ENCODE peak calls at places on chromosomes 5 and 9, in seven cellular contexts. One of them, this sample, is unnamed.

GRCh38 chr9:99093492-99093791 is 11.5 kb upstream of the TGFBR1 start:
- DNase-seq in RPMI8226: no peak
- DNase-seq in adipocyte: no peak
- DNase-seq in NCI-H524 treated with DMSO at 0.1 percent for 48 hours: no peak
- DNase-seq in NCI-H1436: no peak
- DNase-seq in RWPE1: no peak
- DNase-seq in endothelial cell of umbilical vein: no peak
- DNase-seq in this sample: no peak

GRCh38 chr9:129037767-129038098 is 1.3 kb downstream of the MIGA2 start:
- DNase-seq in RPMI8226: no peak
- DNase-seq in NCI-H524 treated with DMSO at 0.1 percent for 48 hours: no peak
- DNase-seq in NCI-H1436: no peak
- DNase-seq in RWPE1: no peak
- DNase-seq in adipocyte: no peak
- DNase-seq in endothelial cell of umbilical vein: no peak
- DNase-seq in this sample: no peak

GRCh38 chr5:6307304-6307703 is 71.0 kb downstream of the MED10 start:
- DNase-seq in RPMI8226: no peak
- DNase-seq in NCI-H524 treated with DMSO at 0.1 percent for 48 hours: no peak
- DNase-seq in RWPE1: no peak
- DNase-seq in endothelial cell of umbilical vein: no peak
- DNase-seq in NCI-H1436: no peak
- DNase-seq in adipocyte: no peak
- DNase-seq in this sample: no peak

GRCh38 chr5:158534203-158534602 is 565.5 kb downstream of the EBF1 start:
- DNase-seq in endothelial cell of umbilical vein: no peak
- DNase-seq in NCI-H1436: peak; percentile 72
- DNase-seq in RPMI8226: no peak
- DNase-seq in NCI-H524 treated with DMSO at 0.1 percent for 48 hours: no peak
- DNase-seq in adipocyte: no peak
- DNase-seq in RWPE1: no peak
- DNase-seq in this sample: no peak

GRCh38 chr9:133705576-133705975 is 32.6 kb downstream of the SARDH start:
- DNase-seq in adipocyte: no peak
- DNase-seq in RWPE1: no peak
- DNase-seq in NCI-H1436: no peak
- DNase-seq in NCI-H524 treated with DMSO at 0.1 percent for 48 hours: peak; percentile 93
- DNase-seq in RPMI8226: no peak
- DNase-seq in endothelial cell of umbilical vein: no peak
- DNase-seq in this sample: no peak

GRCh38 chr5:138874241-138874640 is 894 bp downstream of the LRRTM2 start:
- DNase-seq in endothelial cell of umbilical vein: no peak
- DNase-seq in NCI-H1436: no peak
- DNase-seq in adipocyte: peak; percentile 19
- DNase-seq in RPMI8226: no peak
- DNase-seq in RWPE1: no peak
- DNase-seq in NCI-H524 treated with DMSO at 0.1 percent for 48 hours: no peak
- DNase-seq in this sample: no peak

GRCh38 chr9:5799314-5799713 is 33.6 kb downstream of the ERMP1 start:
- DNase-seq in NCI-H524 treated with DMSO at 0.1 percent for 48 hours: no peak
- DNase-seq in endothelial cell of umbilical vein: peak; percentile 82
- DNase-seq in NCI-H1436: no peak
- DNase-seq in RPMI8226: no peak
- DNase-seq in RWPE1: peak; percentile 7
- DNase-seq in adipocyte: peak; percentile 80
- DNase-seq in this sample: peak; percentile 75

GRCh38 chr9:122122468-122122867 is 29.4 kb upstream of the TTLL11 start:
- DNase-seq in RPMI8226: no peak
- DNase-seq in NCI-H524 treated with DMSO at 0.1 percent for 48 hours: no peak
- DNase-seq in endothelial cell of umbilical vein: no peak
- DNase-seq in NCI-H1436: no peak
- DNase-seq in RWPE1: peak; percentile 27
- DNase-seq in adipocyte: no peak
- DNase-seq in this sample: no peak

GRCh38 chr9:87270241-87271234 is 227.1 kb upstream of the DAPK1 start:
- DNase-seq in NCI-H524 treated with DMSO at 0.1 percent for 48 hours: no peak
- DNase-seq in endothelial cell of umbilical vein: peak; percentile 70
- DNase-seq in NCI-H1436: no peak
- DNase-seq in RWPE1: no peak
- DNase-seq in RPMI8226: no peak
- DNase-seq in adipocyte: peak; percentile 79
- DNase-seq in this sample: no peak

GRCh38 chr5:141942185-141942857 is 15.7 kb downstream of the PCDH12 start:
- DNase-seq in RWPE1: no peak
- DNase-seq in NCI-H524 treated with DMSO at 0.1 percent for 48 hours: no peak
- DNase-seq in endothelial cell of umbilical vein: no peak
- DNase-seq in NCI-H1436: no peak
- DNase-seq in adipocyte: no peak
- DNase-seq in RPMI8226: no peak
- DNase-seq in this sample: no peak

GRCh38 chr5:154972476-154973080 is 31.7 kb downstream of the MRPL22 start:
- DNase-seq in NCI-H524 treated with DMSO at 0.1 percent for 48 hours: no peak
- DNase-seq in RPMI8226: peak; percentile 35
- DNase-seq in endothelial cell of umbilical vein: peak; percentile 74
- DNase-seq in adipocyte: peak; percentile 73
- DNase-seq in RWPE1: peak; percentile 53
- DNase-seq in NCI-H1436: peak; percentile 21
- DNase-seq in this sample: peak; percentile 56

GRCh38 chr9:23638837-23639426 is 187.1 kb downstream of the ELAVL2 start:
- DNase-seq in NCI-H524 treated with DMSO at 0.1 percent for 48 hours: no peak
- DNase-seq in RPMI8226: no peak
- DNase-seq in adipocyte: no peak
- DNase-seq in RWPE1: peak; percentile 51
- DNase-seq in NCI-H1436: no peak
- DNase-seq in endothelial cell of umbilical vein: no peak
- DNase-seq in this sample: peak; percentile 76

GRCh38 chr5:56447232-56447631 is 214.1 kb upstream of the ANKRD55 start:
- DNase-seq in RWPE1: no peak
- DNase-seq in endothelial cell of umbilical vein: no peak
- DNase-seq in adipocyte: peak; percentile 25
- DNase-seq in NCI-H524 treated with DMSO at 0.1 percent for 48 hours: no peak
- DNase-seq in RPMI8226: no peak
- DNase-seq in NCI-H1436: no peak
- DNase-seq in this sample: no peak

GRCh38 chr5:4250254-4250653 is 654.6 kb downstream of the IRX1 start:
- DNase-seq in NCI-H1436: no peak
- DNase-seq in adipocyte: no peak
- DNase-seq in RPMI8226: no peak
- DNase-seq in endothelial cell of umbilical vein: no peak
- DNase-seq in RWPE1: no peak
- DNase-seq in NCI-H524 treated with DMSO at 0.1 percent for 48 hours: no peak
- DNase-seq in this sample: no peak

GRCh38 chr5:1909346-1909985 is 26.7 kb upstream of the IRX4 start:
- DNase-seq in RWPE1: no peak
- DNase-seq in endothelial cell of umbilical vein: no peak
- DNase-seq in adipocyte: no peak
- DNase-seq in RPMI8226: no peak
- DNase-seq in NCI-H524 treated with DMSO at 0.1 percent for 48 hours: no peak
- DNase-seq in NCI-H1436: no peak
- DNase-seq in this sample: no peak

This sample was measured in PC-3.